ENCODE peak calls at places on chromosomes 11 and 22, in seven cellular contexts. P is memory B cell, O is activated gamma-delta T cell treated with Interleukin-2 at 50 U/mL for 16 hours, J is posterior cingulate gyrus, A is nucleus accumbens, W is cerebellar cortex, X is HEK293T. L is an unnamed sample.

GRCh38 chr22:33867118-33867863 is 53.0 kb downstream of the LARGE1 start:
- DNase-seq in X (no peak), A (no peak), W (no peak), O (no peak), J (no peak), P (no peak), L (no peak)

GRCh38 chr11:69335461-69336386 is 41.8 kb downstream of the MYEOV start:
- DNase-seq in W (no peak), X (no peak), O (no peak), J (no peak), P (no peak), A (no peak), L (no peak)

GRCh38 chr11:19800714-19801519 is 88.3 kb downstream of the NAV2 start:
- DNase-seq in P (no peak), A (no peak), O (no peak), J (no peak), W (peak; percentile 31), X (no peak), L (no peak)

GRCh38 chr11:10452211-10452767 is 2.8 kb upstream of the AMPD3 start:
- DNase-seq in P (no peak), W (no peak), O (no peak), J (no peak), X (no peak), A (peak; percentile 35), L (no peak)

GRCh38 chr11:93823210-93823609 is 27.2 kb downstream of the VSTM5 start:
- DNase-seq in X (no peak), W (no peak), A (no peak), O (no peak), J (no peak), P (no peak), L (no peak)

GRCh38 chr22:30325724-30326703 is 727 bp downstream of the TBC1D10A start:
- DNase-seq in W (no peak), X (peak; percentile 66), J (no peak), P (no peak), A (no peak), O (peak; percentile 22), L (peak; percentile 35)

GRCh38 chr11:44734982-44735381 is 8.2 kb downstream of the TSPAN18 start:
- DNase-seq in X (no peak), W (no peak), A (no peak), P (no peak), J (no peak), O (no peak), L (peak; percentile 55)

GRCh38 chr11:61923166-61924015 is 6.0 kb upstream of the RAB3IL1 start:
- DNase-seq in A (no peak), W (no peak), P (no peak), X (no peak), O (no peak), J (no peak), L (peak; percentile 95)

GRCh38 chr11:57787920-57788716 is 26.5 kb downstream of the CTNND1 start:
- DNase-seq in X (no peak), O (no peak), W (no peak), A (no peak), P (no peak), J (no peak), L (no peak)

GRCh38 chr11:111327908-111328624 is 29.7 kb downstream of the POU2AF3 start:
- DNase-seq in O (no peak), A (no peak), W (peak; percentile 98), J (no peak), X (no peak), P (no peak), L (peak; percentile 17)

GRCh38 chr22:25745341-25746011 is 3.5 kb downstream of the MYO18B start:
- DNase-seq in W (no peak), P (no peak), X (no peak), O (no peak), A (no peak), J (no peak), L (no peak)

GRCh38 chr11:13486926-13487660 is 8.7 kb downstream of the PTH start:
- DNase-seq in W (no peak), X (no peak), A (no peak), P (peak; percentile 52), O (peak; percentile 60), J (no peak), L (peak; percentile 58)

GRCh38 chr11:93099811-93100210 is 98.0 kb downstream of the SLC36A4 start:
- DNase-seq in A (no peak), X (no peak), W (no peak), O (no peak), P (no peak), J (no peak), L (no peak)

GRCh38 chr22:46958649-46959048 is 196.2 kb downstream of the TBC1D22A start:
- DNase-seq in O (no peak), J (no peak), P (no peak), X (no peak), A (no peak), W (no peak), L (no peak)

GRCh38 chr11:3853935-3854659 is 1.4 kb upstream of the STIM1 start:
- DNase-seq in X (no peak), J (no peak), O (peak; percentile 60), A (no peak), P (peak; percentile 72), W (no peak), L (no peak)

L was measured in left kidney.